ENCODE peak calls at places on chromosomes 4 and X, in four cellular contexts. One of them, this sample, is unnamed.

GRCh38 chr4:86927843-86928395 is 6.9 kb upstream of the AFF1 start:
- DNase-seq in EH: peak; percentile 97
- DNase-seq in naive thymus-derived CD4-positive, alpha-beta T cell: no peak
- DNase-seq in naive thymus-derived CD8-positive, alpha-beta T cell: no peak
- DNase-seq in this sample: no peak

GRCh38 chr4:186137193-186137792 is 32.8 kb downstream of the FAM149A start:
- DNase-seq in EH: peak; percentile 23
- DNase-seq in naive thymus-derived CD4-positive, alpha-beta T cell: no peak
- DNase-seq in naive thymus-derived CD8-positive, alpha-beta T cell: no peak
- DNase-seq in this sample: no peak

GRCh38 chrX:148354906-148355305 is 145.5 kb upstream of the AFF2 start:
- DNase-seq in EH: no peak
- DNase-seq in naive thymus-derived CD4-positive, alpha-beta T cell: no peak
- DNase-seq in naive thymus-derived CD8-positive, alpha-beta T cell: no peak
- DNase-seq in this sample: no peak

GRCh38 chr4:147755567-147756295 is 23.8 kb downstream of the ARHGAP10 start:
- DNase-seq in EH: peak; percentile 62
- DNase-seq in naive thymus-derived CD4-positive, alpha-beta T cell: no peak
- DNase-seq in naive thymus-derived CD8-positive, alpha-beta T cell: no peak
- DNase-seq in this sample: no peak

GRCh38 chr4:108054025-108054424 is 64.3 kb downstream of the HADH start:
- DNase-seq in EH: no peak
- DNase-seq in naive thymus-derived CD4-positive, alpha-beta T cell: no peak
- DNase-seq in naive thymus-derived CD8-positive, alpha-beta T cell: no peak
- DNase-seq in this sample: no peak

GRCh38 chr4:167602157-167602556 is 367.9 kb upstream of the SPOCK3 start:
- DNase-seq in EH: no peak
- DNase-seq in naive thymus-derived CD4-positive, alpha-beta T cell: no peak
- DNase-seq in naive thymus-derived CD8-positive, alpha-beta T cell: no peak
- DNase-seq in this sample: no peak

GRCh38 chr4:55008166-55009056 is 117.0 kb downstream of the KDR start:
- DNase-seq in EH: no peak
- DNase-seq in naive thymus-derived CD4-positive, alpha-beta T cell: no peak
- DNase-seq in naive thymus-derived CD8-positive, alpha-beta T cell: no peak
- DNase-seq in this sample: no peak

GRCh38 chr4:49032440-49033161 is 46.5 kb downstream of the CWH43 start:
- DNase-seq in EH: peak; percentile 30
- DNase-seq in naive thymus-derived CD4-positive, alpha-beta T cell: no peak
- DNase-seq in naive thymus-derived CD8-positive, alpha-beta T cell: no peak
- DNase-seq in this sample: no peak

GRCh38 chr4:173917255-173917960 is 366.1 kb downstream of the FBXO8 start:
- DNase-seq in EH: peak; percentile 9
- DNase-seq in naive thymus-derived CD4-positive, alpha-beta T cell: no peak
- DNase-seq in naive thymus-derived CD8-positive, alpha-beta T cell: no peak
- DNase-seq in this sample: no peak

GRCh38 chr4:989722-990471 is 3.1 kb downstream of the IDUA start:
- DNase-seq in EH: no peak
- DNase-seq in naive thymus-derived CD4-positive, alpha-beta T cell: no peak
- DNase-seq in naive thymus-derived CD8-positive, alpha-beta T cell: no peak
- DNase-seq in this sample: no peak

This sample was measured in chondrocyte.